ENCODE peak calls at places on chromosomes 3 and 15, in four cellular contexts. Z is H1, T is HepG2, E is SK-N-SH. U is an unnamed sample.

GRCh38 chr15:53586815-53587214 is 172.6 kb downstream of the WDR72 start:
- DNase-seq in T (peak), Z (peak), E (peak), U (no peak)

GRCh38 chr3:62688050-62688449 is 187.2 kb downstream of the CADPS start:
- DNase-seq in T (no peak), Z (no peak), E (no peak), U (no peak)

GRCh38 chr15:66109826-66110225 is 143.7 kb downstream of the MEGF11 start:
- DNase-seq in Z (no peak), E (no peak), T (no peak), U (no peak)

GRCh38 chr3:23915537-23916108 is 1.2 kb downstream of the NKIRAS1 start:
- DNase-seq in T (peak), E (peak), Z (no peak), U (no peak)

GRCh38 chr15:40477703-40478269 is 7.0 kb downstream of the CHST14 start:
- DNase-seq in Z (no peak), T (no peak), E (no peak), U (no peak)

GRCh38 chr3:194826594-194826993 is 140.9 kb downstream of the FAM43A start:
- DNase-seq in E (no peak), T (no peak), Z (no peak), U (no peak)

GRCh38 chr3:12194209-12194608 is 35.5 kb upstream of the TIMP4 start:
- DNase-seq in T (no peak), Z (no peak), E (no peak), U (peak)

GRCh38 chr3:190886945-190887344 is 24.5 kb upstream of the GMNC start:
- DNase-seq in E (no peak), Z (no peak), T (no peak), U (no peak)

GRCh38 chr3:56860351-56860750 is 58.6 kb upstream of the ARHGEF3 start:
- DNase-seq in Z (no peak), E (no peak), T (no peak), U (no peak)

GRCh38 chr15:36185845-36186244 is 393.6 kb upstream of the CDIN1 start:
- DNase-seq in Z (no peak), E (no peak), T (no peak), U (no peak)

GRCh38 chr3:189593581-189593980 is 37.6 kb upstream of the TP63 start:
- DNase-seq in E (no peak), Z (no peak), T (no peak), U (no peak)

GRCh38 chr3:99159220-99159762 is 257.8 kb upstream of the DCBLD2 start:
- DNase-seq in T (no peak), E (no peak), Z (no peak), U (no peak)

GRCh38 chr3:42900226-42900625 is 5.7 kb upstream of the ZNF662 start:
- DNase-seq in Z (no peak), T (no peak), E (no peak), U (no peak)

GRCh38 chr3:53199834-53200233 is 38.8 kb downstream of the PRKCD start:
- DNase-seq in Z (no peak), T (no peak), E (peak), U (no peak)

GRCh38 chr3:66593978-66594377 is 93.2 kb upstream of the LRIG1 start:
- DNase-seq in T (peak), Z (no peak), E (no peak), U (no peak)

GRCh38 chr3:171101982-171102610 is 75.6 kb upstream of the SLC2A2 start:
- DNase-seq in Z (no peak), E (no peak), T (no peak), U (no peak)

GRCh38 chr15:51802593-51802992 is 26.9 kb upstream of the TMOD3 start:
- DNase-seq in T (no peak), E (no peak), Z (no peak), U (no peak)

GRCh38 chr15:51798281-51798680 is 31.2 kb upstream of the TMOD3 start:
- DNase-seq in T (no peak), Z (no peak), E (no peak), U (no peak)

GRCh38 chr15:51801391-51801835 is 28.0 kb upstream of the TMOD3 start:
- DNase-seq in E (peak), Z (no peak), T (peak), U (no peak)

GRCh38 chr15:51799174-51799907 is 30.1 kb upstream of the TMOD3 start:
- DNase-seq in E (peak), T (no peak), Z (no peak), U (no peak)

DNA sequence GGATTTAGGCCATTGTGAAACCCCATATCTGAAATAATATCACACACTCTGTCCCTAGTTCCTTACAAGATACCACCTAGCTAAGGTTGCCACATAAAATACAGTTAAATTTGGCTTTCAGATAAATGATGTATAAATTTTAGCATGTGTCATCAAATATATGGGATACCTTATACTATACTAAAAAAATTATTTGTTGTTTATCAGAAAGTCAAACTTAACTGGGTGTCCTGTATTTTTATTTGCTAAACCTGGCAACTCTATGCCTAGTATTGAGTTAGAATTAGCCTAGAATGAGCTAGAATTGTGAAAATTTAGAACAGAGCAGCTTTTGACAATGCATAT is 29.6 kb upstream of the TMOD3 start:
- DNase-seq in E (no peak), T (no peak), Z (no peak), U (no peak)
- TF ChIP-seq TCF12 in E (no peak), T (no peak), Z (no peak), U (no peak)

DNA sequence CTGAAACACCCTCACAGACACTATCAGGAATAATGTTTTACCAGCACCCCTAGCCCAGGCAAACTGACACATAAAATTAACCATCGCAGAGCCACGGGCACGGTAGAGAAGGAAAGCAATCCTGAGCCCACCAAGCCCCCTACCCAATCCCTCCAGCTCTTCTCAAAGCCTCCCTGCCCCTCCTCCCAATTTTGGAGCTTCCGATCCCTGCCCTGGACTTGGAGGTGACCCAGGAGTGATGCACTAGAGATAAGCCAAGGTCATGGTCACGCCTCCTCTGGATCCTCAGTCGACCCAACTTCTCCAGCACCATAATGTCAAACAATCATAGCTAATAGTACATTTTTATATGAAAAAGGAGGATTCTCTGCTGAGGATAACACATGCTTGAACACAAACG is 188.7 kb upstream of the NSMCE3 start:
- DNase-seq in T (no peak), Z (no peak), E (no peak), U (no peak)
- TF ChIP-seq TCF12 in T (no peak), Z (no peak), E (no peak), U (no peak)

DNA sequence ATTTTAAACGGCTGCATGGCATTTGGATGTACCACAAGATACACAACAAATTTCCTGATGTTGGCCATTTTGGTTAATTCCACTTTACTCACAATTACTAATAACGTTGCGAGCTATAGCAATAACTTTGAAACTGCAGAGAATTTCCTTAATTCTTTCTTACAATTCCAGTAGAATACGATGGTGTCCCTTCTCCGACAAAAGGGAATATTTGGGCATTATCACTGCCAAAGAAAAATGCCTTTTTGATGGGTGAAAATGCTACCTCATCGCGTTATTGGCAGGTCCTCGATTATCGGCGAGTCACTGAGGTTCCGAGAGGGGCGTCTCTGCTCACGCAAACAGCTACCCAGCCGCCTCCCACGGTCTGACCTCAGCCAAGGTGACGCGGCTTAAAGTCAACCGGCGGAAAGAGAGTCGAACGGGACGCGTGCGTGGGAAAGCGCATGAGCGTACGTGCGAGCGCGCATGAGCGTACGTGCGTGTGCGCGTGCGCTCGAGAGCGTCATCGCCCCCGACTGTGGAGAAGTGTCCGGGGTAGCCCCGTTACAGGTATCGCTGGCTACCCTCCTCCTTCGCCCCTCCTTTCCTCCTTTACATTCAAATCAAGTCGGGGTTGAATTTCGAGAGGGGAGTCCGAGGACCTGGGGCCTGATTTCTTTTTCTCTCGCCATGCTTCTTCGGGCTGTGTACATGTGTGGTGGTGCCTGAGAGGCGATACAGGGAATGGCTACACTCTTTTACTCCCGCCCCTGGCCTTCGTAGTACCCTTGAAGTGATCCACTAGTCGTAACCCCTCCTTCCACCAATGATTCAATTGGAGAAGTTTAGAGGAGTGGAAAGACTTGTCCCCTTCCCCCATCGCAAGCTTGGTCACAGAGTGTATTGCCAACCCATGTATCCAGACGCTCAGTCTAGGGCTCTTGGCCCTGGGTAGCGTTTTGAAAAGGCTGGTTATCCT is at the start of gene OXSM:
- DNase-seq in T (peak), Z (no peak), E (peak), U (peak)
- TF ChIP-seq TCF12 in T (peak), Z (no peak), E (no peak), U (no peak)

GRCh38 chr15:92629975-92630626 is 25.5 kb downstream of the FAM174B start:
- DNase-seq in Z (no peak), T (no peak), E (no peak), U (no peak)
- TF ChIP-seq TCF12 in Z (no peak), T (no peak), E (no peak), U (no peak)

DNA sequence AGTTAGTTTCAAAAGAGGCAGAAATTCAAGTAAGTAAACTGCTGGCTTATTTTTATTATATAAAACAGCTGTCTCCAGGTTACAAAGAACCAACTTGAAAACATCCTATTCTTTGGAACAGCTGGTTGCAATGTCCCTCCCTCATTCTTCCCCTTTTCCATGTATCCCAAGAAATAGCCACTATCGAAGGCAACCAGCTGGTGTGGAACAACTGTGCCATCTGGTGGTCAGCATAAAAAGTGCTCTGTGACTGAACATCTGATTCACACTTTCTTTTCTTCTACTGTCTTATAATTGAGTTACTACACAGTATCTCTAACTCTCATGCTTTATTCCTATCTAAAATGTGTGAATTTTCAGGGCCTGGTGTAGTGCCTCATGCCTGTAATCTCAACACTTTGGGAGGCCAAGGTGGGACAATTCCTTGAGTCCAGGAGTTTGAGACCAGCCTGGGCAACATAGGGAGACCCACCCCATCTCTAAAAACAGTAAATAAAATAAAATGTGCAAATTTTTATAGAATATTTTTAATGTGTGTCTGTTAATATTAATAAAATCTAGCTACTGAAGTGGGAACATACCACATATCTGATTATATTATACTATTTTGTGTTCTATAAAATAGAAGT is 9.6 kb downstream of the OSBPL11 start:
- DNase-seq in E (peak), Z (no peak), T (peak), U (no peak)
- TF ChIP-seq TCF12 in E (peak), Z (peak), T (no peak), U (no peak)

GRCh38 chr3:10999516-10999915 is 7.0 kb downstream of the SLC6A1 start:
- DNase-seq in T (no peak), E (no peak), Z (no peak), U (no peak)

GRCh38 chr3:11000528-11000927 is 8.0 kb downstream of the SLC6A1 start:
- DNase-seq in T (no peak), Z (no peak), E (no peak), U (no peak)

GRCh38 chr3:11001020-11001657 is 8.6 kb downstream of the SLC6A1 start:
- DNase-seq in Z (no peak), E (peak), T (peak), U (no peak)

GRCh38 chr3:11002456-11002855 is 9.9 kb downstream of the SLC6A1 start:
- DNase-seq in E (no peak), Z (no peak), T (peak), U (no peak)

DNA sequence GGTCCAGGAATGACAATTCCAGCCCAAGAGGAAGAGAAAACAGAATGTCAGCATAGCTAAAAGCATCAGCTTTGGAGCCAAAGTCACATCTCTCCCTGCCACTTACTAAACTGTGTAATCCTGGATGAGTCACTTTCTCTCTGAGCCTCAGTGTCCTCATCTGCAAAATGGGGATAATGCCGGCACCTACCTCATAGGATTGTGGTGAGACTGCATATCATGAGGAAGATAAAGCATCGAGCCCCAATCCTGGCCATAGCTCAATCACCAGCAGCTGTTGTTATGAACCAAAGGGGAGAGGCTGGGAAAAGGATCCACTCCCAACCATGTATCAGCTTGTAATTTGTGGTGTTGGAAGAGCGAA is 9.1 kb downstream of the SLC6A1 start:
- DNase-seq in T (no peak), E (no peak), Z (no peak), U (no peak)
- TF ChIP-seq TCF12 in T (no peak), E (no peak), Z (no peak), U (no peak)